ENCODE peak calls at places on chromosome 15, in nine cellular contexts. One of them, this sample, is unnamed. For H3K4me1 and H3K9me3, the result is how much of the 10 kb centered on the place peaks cover.

GRCh38 chr15:68618339-68619302 is 39.8 kb downstream of the CORO2B start:
- DNase-seq in Peyer's patch: no peak
- DNase-seq in right lobe of liver: no peak
- DNase-seq in HepG2: no peak
- DNase-seq in esophagus squamous epithelium: no peak
- DNase-seq in spleen: no peak
- DNase-seq in stomach: no peak
- DNase-seq in heart left ventricle: no peak
- DNase-seq in tibial artery: no peak
- DNase-seq in this sample: no peak

GRCh38 chr15:34049096-34049495 is 10.1 kb upstream of the AVEN start:
- DNase-seq in Peyer's patch: no peak
- DNase-seq in right lobe of liver: no peak
- DNase-seq in HepG2: no peak
- DNase-seq in esophagus squamous epithelium: no peak
- DNase-seq in spleen: no peak
- DNase-seq in stomach: no peak
- DNase-seq in heart left ventricle: no peak
- DNase-seq in tibial artery: no peak
- DNase-seq in this sample: no peak

GRCh38 chr15:85598718-85599398 is 195.9 kb downstream of the KLHL25 start:
- DNase-seq in Peyer's patch: no peak
- DNase-seq in right lobe of liver: no peak
- DNase-seq in HepG2: no peak
- DNase-seq in esophagus squamous epithelium: no peak
- DNase-seq in spleen: no peak
- DNase-seq in stomach: no peak
- DNase-seq in heart left ventricle: no peak
- DNase-seq in tibial artery: no peak
- DNase-seq in this sample: no peak

GRCh38 chr15:80613762-80614365 is 81.2 kb upstream of the ABHD17C start:
- DNase-seq in Peyer's patch: no peak
- DNase-seq in right lobe of liver: no peak
- DNase-seq in HepG2: no peak
- DNase-seq in esophagus squamous epithelium: no peak
- DNase-seq in spleen: no peak
- DNase-seq in stomach: no peak
- DNase-seq in heart left ventricle: no peak
- DNase-seq in tibial artery: no peak
- DNase-seq in this sample: no peak

GRCh38 chr15:71780349-71780976 is 29.9 kb upstream of the NR2E3 start:
- DNase-seq in Peyer's patch: no peak
- DNase-seq in right lobe of liver: no peak
- DNase-seq in HepG2: peak
- DNase-seq in esophagus squamous epithelium: no peak
- DNase-seq in spleen: no peak
- DNase-seq in stomach: no peak
- DNase-seq in heart left ventricle: no peak
- DNase-seq in tibial artery: peak
- DNase-seq in this sample: no peak

GRCh38 chr15:36950371-36950770 is 150.0 kb downstream of the MEIS2 start:
- DNase-seq in Peyer's patch: no peak
- DNase-seq in right lobe of liver: no peak
- DNase-seq in HepG2: no peak
- DNase-seq in esophagus squamous epithelium: no peak
- DNase-seq in spleen: no peak
- DNase-seq in stomach: no peak
- DNase-seq in heart left ventricle: no peak
- DNase-seq in tibial artery: no peak
- DNase-seq in this sample: no peak

GRCh38 chr15:42800731-42801474 is 64.0 kb upstream of the CDAN1 start:
- DNase-seq in Peyer's patch: no peak
- DNase-seq in right lobe of liver: no peak
- DNase-seq in HepG2: peak
- DNase-seq in esophagus squamous epithelium: no peak
- DNase-seq in spleen: no peak
- DNase-seq in stomach: no peak
- DNase-seq in heart left ventricle: no peak
- DNase-seq in tibial artery: no peak
- DNase-seq in this sample: no peak

GRCh38 chr15:58522391-58522790 is 90.6 kb downstream of the LIPC start:
- DNase-seq in Peyer's patch: peak
- DNase-seq in right lobe of liver: no peak
- DNase-seq in HepG2: no peak
- DNase-seq in esophagus squamous epithelium: no peak
- DNase-seq in spleen: no peak
- DNase-seq in stomach: no peak
- DNase-seq in heart left ventricle: peak
- DNase-seq in tibial artery: no peak
- DNase-seq in this sample: no peak

GRCh38 chr15:99486371-99487336 is 79.1 kb upstream of the MEF2A start:
- DNase-seq in Peyer's patch: peak
- DNase-seq in right lobe of liver: peak
- DNase-seq in HepG2: no peak
- DNase-seq in esophagus squamous epithelium: no peak
- DNase-seq in spleen: peak
- DNase-seq in stomach: peak
- DNase-seq in heart left ventricle: peak
- DNase-seq in tibial artery: peak
- DNase-seq in this sample: peak

GRCh38 chr15:72961326-72961725 is 90.9 kb upstream of the NEO1 start:
- DNase-seq in Peyer's patch: peak
- DNase-seq in right lobe of liver: no peak
- DNase-seq in HepG2: no peak
- DNase-seq in esophagus squamous epithelium: no peak
- DNase-seq in spleen: no peak
- DNase-seq in stomach: no peak
- DNase-seq in heart left ventricle: no peak
- DNase-seq in tibial artery: no peak
- DNase-seq in this sample: no peak

GRCh38 chr15:57235865-57236264 is 140.4 kb upstream of the CGNL1 start:
- DNase-seq in Peyer's patch: no peak
- DNase-seq in right lobe of liver: no peak
- DNase-seq in HepG2: no peak
- DNase-seq in esophagus squamous epithelium: no peak
- DNase-seq in spleen: no peak
- DNase-seq in stomach: no peak
- DNase-seq in heart left ventricle: no peak
- DNase-seq in tibial artery: no peak
- DNase-seq in this sample: no peak

GRCh38 chr15:71808311-71809020 is 1.9 kb upstream of the NR2E3 start:
- DNase-seq in Peyer's patch: no peak
- DNase-seq in right lobe of liver: no peak
- DNase-seq in HepG2: no peak
- DNase-seq in esophagus squamous epithelium: no peak
- DNase-seq in spleen: no peak
- DNase-seq in stomach: no peak
- DNase-seq in heart left ventricle: peak
- DNase-seq in tibial artery: no peak
- DNase-seq in this sample: no peak

GRCh38 chr15:83446904-83447708 is at the start of gene SH3GL3:
- DNase-seq in Peyer's patch: peak
- DNase-seq in right lobe of liver: peak
- DNase-seq in HepG2: no peak
- DNase-seq in esophagus squamous epithelium: peak
- DNase-seq in spleen: peak
- DNase-seq in stomach: peak
- DNase-seq in heart left ventricle: peak
- DNase-seq in tibial artery: peak
- DNase-seq in this sample: peak

GRCh38 chr15:48802867-48803266 is 8.0 kb downstream of the CEP152 start:
- DNase-seq in Peyer's patch: no peak
- DNase-seq in right lobe of liver: no peak
- DNase-seq in HepG2: no peak
- DNase-seq in esophagus squamous epithelium: no peak
- DNase-seq in spleen: no peak
- DNase-seq in stomach: no peak
- DNase-seq in heart left ventricle: no peak
- DNase-seq in tibial artery: no peak
- DNase-seq in this sample: no peak

DNA sequence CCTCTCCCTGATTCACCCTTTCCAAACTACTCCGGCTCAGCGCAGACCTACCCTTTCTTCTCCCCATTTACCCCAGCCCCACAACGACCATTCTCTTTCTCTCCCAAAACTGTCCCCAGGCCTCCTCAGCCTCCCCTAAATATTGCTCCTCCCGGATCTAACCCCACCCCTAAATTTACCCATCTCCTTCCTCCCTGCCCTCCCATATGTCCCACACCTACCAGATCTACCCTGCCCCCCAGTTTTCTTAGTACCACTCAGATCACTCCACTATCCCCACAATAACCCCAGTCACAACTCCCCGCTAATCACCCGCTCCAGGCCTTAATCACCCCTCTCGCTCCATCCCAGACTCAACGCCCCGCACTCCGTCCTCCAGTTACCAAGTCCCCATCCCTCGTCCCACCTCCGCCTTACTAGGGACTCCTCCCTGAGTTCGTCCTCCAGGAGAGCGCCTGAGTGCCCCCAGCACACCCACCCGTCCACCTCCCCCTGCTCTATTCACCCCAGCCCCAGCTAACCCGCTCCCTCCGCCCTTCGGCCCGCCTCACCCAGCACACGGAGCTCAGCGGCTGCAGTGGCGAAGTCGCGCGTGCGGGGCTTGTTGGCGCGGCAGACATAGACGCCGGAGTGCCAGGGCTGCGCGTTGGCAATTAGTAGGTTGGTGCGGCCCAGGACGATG is 18.6 kb upstream of the IGDCC3 start:
- DNase-seq in Peyer's patch: no peak
- DNase-seq in right lobe of liver: peak
- DNase-seq in HepG2: no peak
- DNase-seq in esophagus squamous epithelium: no peak
- DNase-seq in spleen: no peak
- DNase-seq in stomach: no peak
- DNase-seq in heart left ventricle: no peak
- DNase-seq in tibial artery: no peak
- DNase-seq in this sample: peak
- H3K4me3 ChIP-seq in Peyer's patch: no peak
- H3K4me3 ChIP-seq in right lobe of liver: no peak
- H3K4me3 ChIP-seq in HepG2: no peak
- H3K4me3 ChIP-seq in esophagus squamous epithelium: no peak
- H3K4me3 ChIP-seq in spleen: no peak
- H3K4me3 ChIP-seq in stomach: no peak
- H3K4me3 ChIP-seq in heart left ventricle: no peak
- H3K4me3 ChIP-seq in tibial artery: no peak
- H3K4me3 ChIP-seq in this sample: no peak

GRCh38 chr15:40368701-40369473 is 10.9 kb downstream of the DISP2 start:
- DNase-seq in Peyer's patch: no peak
- DNase-seq in right lobe of liver: no peak
- DNase-seq in HepG2: no peak
- DNase-seq in esophagus squamous epithelium: no peak
- DNase-seq in spleen: peak
- DNase-seq in stomach: no peak
- DNase-seq in heart left ventricle: no peak
- DNase-seq in tibial artery: no peak
- DNase-seq in this sample: no peak
- H3K4me1 ChIP-seq in Peyer's patch: under half
- H3K4me1 ChIP-seq in right lobe of liver: under half
- H3K4me1 ChIP-seq in HepG2: under half
- H3K4me1 ChIP-seq in esophagus squamous epithelium: under half
- H3K4me1 ChIP-seq in spleen: under half
- H3K4me1 ChIP-seq in stomach: under half
- H3K4me1 ChIP-seq in heart left ventricle: under half
- H3K4me1 ChIP-seq in tibial artery: under half
- H3K4me1 ChIP-seq in this sample: under half

GRCh38 chr15:69914960-69915359 is 182.8 kb downstream of the TLE3 start:
- DNase-seq in Peyer's patch: no peak
- DNase-seq in right lobe of liver: no peak
- DNase-seq in HepG2: no peak
- DNase-seq in esophagus squamous epithelium: no peak
- DNase-seq in spleen: no peak
- DNase-seq in stomach: no peak
- DNase-seq in heart left ventricle: no peak
- DNase-seq in tibial artery: no peak
- DNase-seq in this sample: no peak
- H3K9me3 ChIP-seq in Peyer's patch: under half
- H3K9me3 ChIP-seq in right lobe of liver: under half
- H3K9me3 ChIP-seq in HepG2: under half
- H3K9me3 ChIP-seq in esophagus squamous epithelium: under half
- H3K9me3 ChIP-seq in spleen: under half
- H3K9me3 ChIP-seq in stomach: under half
- H3K9me3 ChIP-seq in heart left ventricle: under half
- H3K9me3 ChIP-seq in tibial artery: under half
- H3K9me3 ChIP-seq in this sample: under half

GRCh38 chr15:74545776-74546656 is 5.0 kb downstream of the ARID3B start:
- DNase-seq in Peyer's patch: peak
- DNase-seq in right lobe of liver: peak
- DNase-seq in HepG2: peak
- DNase-seq in esophagus squamous epithelium: peak
- DNase-seq in spleen: peak
- DNase-seq in stomach: peak
- DNase-seq in heart left ventricle: peak
- DNase-seq in tibial artery: peak
- DNase-seq in this sample: peak
- H3K4me3 ChIP-seq in Peyer's patch: no peak
- H3K4me3 ChIP-seq in right lobe of liver: no peak
- H3K4me3 ChIP-seq in HepG2: no peak
- H3K4me3 ChIP-seq in esophagus squamous epithelium: no peak
- H3K4me3 ChIP-seq in spleen: no peak
- H3K4me3 ChIP-seq in stomach: peak
- H3K4me3 ChIP-seq in heart left ventricle: no peak
- H3K4me3 ChIP-seq in tibial artery: peak
- H3K4me3 ChIP-seq in this sample: no peak

DNA sequence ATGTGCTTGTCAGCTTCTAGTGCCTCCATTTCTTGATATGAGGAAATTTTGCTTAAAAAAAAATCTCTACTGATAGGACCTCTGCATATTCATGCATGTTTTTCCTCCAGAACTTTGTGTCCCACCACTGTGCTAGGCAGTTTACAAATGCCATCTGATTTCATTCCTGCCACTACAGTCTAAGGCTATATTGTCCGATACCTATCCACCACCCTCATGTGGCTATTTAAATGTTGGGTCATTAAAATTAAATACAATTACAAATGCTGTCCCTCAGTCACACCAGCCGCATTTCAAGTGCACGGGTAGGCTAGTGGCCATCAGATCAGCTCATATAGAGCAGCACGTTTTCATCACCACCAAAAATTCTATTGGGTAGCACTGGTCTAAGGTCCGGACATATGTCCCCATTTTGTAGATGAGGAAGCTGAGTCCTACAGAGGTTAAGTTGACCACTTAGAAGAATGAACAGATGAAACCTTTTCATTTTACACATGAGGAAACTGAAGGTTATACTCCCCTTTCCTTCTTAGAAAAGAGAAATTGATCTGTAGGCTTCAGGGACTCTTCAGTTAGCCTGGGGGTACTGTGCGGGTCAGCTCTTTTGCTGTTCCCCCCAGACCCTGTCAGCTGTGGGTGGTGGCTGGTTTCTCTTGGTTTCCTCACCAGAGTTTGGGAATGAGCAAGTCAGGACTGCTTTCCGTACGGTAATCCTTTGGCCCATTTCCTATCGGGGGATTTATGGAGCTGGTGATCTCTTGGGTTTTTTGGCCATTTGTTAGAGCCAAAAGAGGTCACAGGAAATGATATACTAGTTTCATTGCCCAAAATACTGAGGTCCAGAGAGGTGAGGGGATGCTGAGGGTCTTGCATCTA is 56.6 kb downstream of the SMAD3 start:
- DNase-seq in Peyer's patch: no peak
- DNase-seq in right lobe of liver: no peak
- DNase-seq in HepG2: no peak
- DNase-seq in esophagus squamous epithelium: no peak
- DNase-seq in spleen: peak
- DNase-seq in stomach: no peak
- DNase-seq in heart left ventricle: no peak
- DNase-seq in tibial artery: no peak
- DNase-seq in this sample: no peak
- H3K4me1 ChIP-seq in Peyer's patch: under half
- H3K4me1 ChIP-seq in right lobe of liver: under half
- H3K4me1 ChIP-seq in HepG2: half or more
- H3K4me1 ChIP-seq in esophagus squamous epithelium: half or more
- H3K4me1 ChIP-seq in spleen: under half
- H3K4me1 ChIP-seq in stomach: half or more
- H3K4me1 ChIP-seq in heart left ventricle: half or more
- H3K4me1 ChIP-seq in tibial artery: half or more
- H3K4me1 ChIP-seq in this sample: half or more

This sample was measured in psoas muscle.